ENCODE peak calls at places on chromosomes 3 and 15, in five cellular contexts. One of them, this sample, is unnamed.

GRCh38 chr3:57890874-57891273 is 117.3 kb upstream of the FLNB start:
- DNase-seq in thyroid gland: no peak
- DNase-seq in esophagus squamous epithelium: no peak
- DNase-seq in endothelial cell of umbilical vein: no peak
- DNase-seq in GM12878: no peak
- DNase-seq in this sample: no peak

GRCh38 chr3:48151807-48152427 is 36.3 kb downstream of the CDC25A start:
- DNase-seq in endothelial cell of umbilical vein: no peak
- DNase-seq in esophagus squamous epithelium: no peak
- DNase-seq in GM12878: no peak
- DNase-seq in thyroid gland: no peak
- DNase-seq in this sample: no peak

GRCh38 chr3:74531491-74531890 is 83.0 kb downstream of the CNTN3 start:
- DNase-seq in GM12878: no peak
- DNase-seq in esophagus squamous epithelium: no peak
- DNase-seq in thyroid gland: no peak
- DNase-seq in endothelial cell of umbilical vein: no peak
- DNase-seq in this sample: no peak

GRCh38 chr3:149384911-149385321 is 7.5 kb upstream of the TM4SF1 start:
- DNase-seq in GM12878: no peak
- DNase-seq in endothelial cell of umbilical vein: no peak
- DNase-seq in esophagus squamous epithelium: no peak
- DNase-seq in thyroid gland: no peak
- DNase-seq in this sample: no peak

GRCh38 chr15:91102546-91103330 is 2.7 kb downstream of the SV2B start:
- DNase-seq in thyroid gland: no peak
- DNase-seq in endothelial cell of umbilical vein: no peak
- DNase-seq in GM12878: no peak
- DNase-seq in esophagus squamous epithelium: no peak
- DNase-seq in this sample: no peak

GRCh38 chr3:110420158-110420641 is 651.4 kb upstream of the NECTIN3 start:
- DNase-seq in endothelial cell of umbilical vein: peak
- DNase-seq in esophagus squamous epithelium: no peak
- DNase-seq in GM12878: no peak
- DNase-seq in thyroid gland: no peak
- DNase-seq in this sample: no peak

GRCh38 chr15:80107774-80108173 is 45.0 kb upstream of the FAH start:
- DNase-seq in esophagus squamous epithelium: no peak
- DNase-seq in GM12878: no peak
- DNase-seq in thyroid gland: peak
- DNase-seq in endothelial cell of umbilical vein: no peak
- DNase-seq in this sample: no peak

GRCh38 chr3:146547235-146547835 is 2.9 kb upstream of the PLSCR1 start:
- DNase-seq in thyroid gland: no peak
- DNase-seq in esophagus squamous epithelium: no peak
- DNase-seq in GM12878: no peak
- DNase-seq in endothelial cell of umbilical vein: no peak
- DNase-seq in this sample: no peak

GRCh38 chr3:126480864-126481263 is 5.2 kb upstream of the ZXDC start:
- DNase-seq in endothelial cell of umbilical vein: no peak
- DNase-seq in GM12878: no peak
- DNase-seq in esophagus squamous epithelium: no peak
- DNase-seq in thyroid gland: no peak
- DNase-seq in this sample: no peak

GRCh38 chr15:79811406-79812405 is 85.1 kb downstream of the MTHFS start:
- DNase-seq in GM12878: no peak
- DNase-seq in endothelial cell of umbilical vein: no peak
- DNase-seq in esophagus squamous epithelium: no peak
- DNase-seq in thyroid gland: peak
- DNase-seq in this sample: no peak

GRCh38 chr3:55893045-55893664 is 406.0 kb upstream of the WNT5A start:
- DNase-seq in thyroid gland: no peak
- DNase-seq in esophagus squamous epithelium: no peak
- DNase-seq in GM12878: no peak
- DNase-seq in endothelial cell of umbilical vein: peak
- DNase-seq in this sample: no peak

GRCh38 chr3:23809840-23810341 is 4.1 kb downstream of the UBE2E1 start:
- DNase-seq in esophagus squamous epithelium: no peak
- DNase-seq in thyroid gland: no peak
- DNase-seq in GM12878: no peak
- DNase-seq in endothelial cell of umbilical vein: peak
- DNase-seq in this sample: no peak

GRCh38 chr3:166111562-166111961 is 274.3 kb upstream of the BCHE start:
- DNase-seq in endothelial cell of umbilical vein: no peak
- DNase-seq in esophagus squamous epithelium: no peak
- DNase-seq in thyroid gland: no peak
- DNase-seq in GM12878: no peak
- DNase-seq in this sample: no peak

GRCh38 chr3:45940781-45941365 is 2.4 kb upstream of the CXCR6 start:
- DNase-seq in endothelial cell of umbilical vein: no peak
- DNase-seq in esophagus squamous epithelium: no peak
- DNase-seq in thyroid gland: peak
- DNase-seq in GM12878: no peak
- DNase-seq in this sample: no peak

GRCh38 chr3:72665701-72666443 is 182.4 kb downstream of the SHQ1 start:
- DNase-seq in endothelial cell of umbilical vein: peak
- DNase-seq in esophagus squamous epithelium: no peak
- DNase-seq in GM12878: no peak
- DNase-seq in thyroid gland: peak
- DNase-seq in this sample: no peak

GRCh38 chr15:80643296-80643965 is 51.7 kb upstream of the ABHD17C start:
- DNase-seq in GM12878: no peak
- DNase-seq in thyroid gland: no peak
- DNase-seq in endothelial cell of umbilical vein: no peak
- DNase-seq in esophagus squamous epithelium: no peak
- DNase-seq in this sample: no peak

GRCh38 chr3:129605593-129606521 is 619 bp downstream of the PLXND1 start:
- DNase-seq in esophagus squamous epithelium: no peak
- DNase-seq in endothelial cell of umbilical vein: peak
- DNase-seq in GM12878: no peak
- DNase-seq in thyroid gland: peak
- DNase-seq in this sample: peak

GRCh38 chr3:148075829-148076716 is 621.6 kb upstream of the AGTR1 start:
- DNase-seq in thyroid gland: peak
- DNase-seq in endothelial cell of umbilical vein: peak
- DNase-seq in esophagus squamous epithelium: no peak
- DNase-seq in GM12878: no peak
- DNase-seq in this sample: no peak

GRCh38 chr15:38085104-38085503 is 150.7 kb downstream of the TMCO5A start:
- DNase-seq in esophagus squamous epithelium: no peak
- DNase-seq in thyroid gland: no peak
- DNase-seq in GM12878: peak
- DNase-seq in endothelial cell of umbilical vein: peak
- DNase-seq in this sample: no peak

GRCh38 chr15:100348578-100348977 is 6.8 kb upstream of the ADAMTS17 start:
- DNase-seq in endothelial cell of umbilical vein: no peak
- DNase-seq in GM12878: no peak
- DNase-seq in thyroid gland: no peak
- DNase-seq in esophagus squamous epithelium: no peak
- DNase-seq in this sample: no peak

GRCh38 chr3:120798346-120798745 is 55.8 kb downstream of the GTF2E1 start:
- DNase-seq in esophagus squamous epithelium: no peak
- DNase-seq in GM12878: no peak
- DNase-seq in thyroid gland: no peak
- DNase-seq in endothelial cell of umbilical vein: no peak
- DNase-seq in this sample: no peak

GRCh38 chr3:24688446-24689148 is 193.9 kb upstream of the THRB start:
- DNase-seq in thyroid gland: no peak
- DNase-seq in esophagus squamous epithelium: no peak
- DNase-seq in endothelial cell of umbilical vein: no peak
- DNase-seq in GM12878: no peak
- DNase-seq in this sample: no peak

GRCh38 chr3:116877968-116878367 is 168.4 kb downstream of the TUSC7 start:
- DNase-seq in thyroid gland: no peak
- DNase-seq in endothelial cell of umbilical vein: no peak
- DNase-seq in esophagus squamous epithelium: no peak
- DNase-seq in GM12878: peak
- DNase-seq in this sample: no peak

GRCh38 chr3:154050766-154051165 is 70.4 kb upstream of the ARHGEF26 start:
- DNase-seq in thyroid gland: peak
- DNase-seq in endothelial cell of umbilical vein: no peak
- DNase-seq in esophagus squamous epithelium: no peak
- DNase-seq in GM12878: no peak
- DNase-seq in this sample: no peak

GRCh38 chr3:126995254-126995770 is 12.4 kb downstream of the PLXNA1 start:
- DNase-seq in thyroid gland: peak
- DNase-seq in esophagus squamous epithelium: no peak
- DNase-seq in endothelial cell of umbilical vein: no peak
- DNase-seq in GM12878: no peak
- DNase-seq in this sample: no peak

GRCh38 chr3:11288786-11289637 is 16.8 kb downstream of the ATG7 start:
- DNase-seq in GM12878: peak
- DNase-seq in thyroid gland: no peak
- DNase-seq in esophagus squamous epithelium: no peak
- DNase-seq in endothelial cell of umbilical vein: peak
- DNase-seq in this sample: peak

DNA sequence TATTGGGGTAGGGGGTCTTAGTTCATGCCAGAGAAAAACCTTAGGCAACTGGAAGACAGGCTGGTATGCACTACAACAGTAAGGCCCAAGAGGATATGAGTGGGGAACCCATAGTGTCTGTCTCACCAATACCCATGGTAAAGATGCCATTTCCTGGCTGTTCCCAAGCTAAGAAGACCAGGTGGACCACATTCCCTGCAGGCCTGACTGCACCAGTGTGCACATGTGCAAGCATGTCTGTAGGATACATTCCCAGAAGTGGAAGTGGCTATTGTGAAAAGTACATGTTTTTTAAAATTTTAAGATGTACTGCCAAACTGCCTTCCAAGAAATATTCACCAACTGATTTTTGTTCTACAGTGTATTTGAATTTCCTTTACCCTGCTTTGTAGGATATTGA is 207.3 kb upstream of the CTNNB1 start:
- DNase-seq in GM12878: no peak
- DNase-seq in endothelial cell of umbilical vein: no peak
- DNase-seq in thyroid gland: no peak
- DNase-seq in esophagus squamous epithelium: no peak
- DNase-seq in this sample: no peak
- H3K27ac ChIP-seq in GM12878: no peak
- H3K27ac ChIP-seq in endothelial cell of umbilical vein: no peak
- H3K27ac ChIP-seq in thyroid gland: no peak
- H3K27ac ChIP-seq in esophagus squamous epithelium: no peak
- H3K27ac ChIP-seq in this sample: no peak

DNA sequence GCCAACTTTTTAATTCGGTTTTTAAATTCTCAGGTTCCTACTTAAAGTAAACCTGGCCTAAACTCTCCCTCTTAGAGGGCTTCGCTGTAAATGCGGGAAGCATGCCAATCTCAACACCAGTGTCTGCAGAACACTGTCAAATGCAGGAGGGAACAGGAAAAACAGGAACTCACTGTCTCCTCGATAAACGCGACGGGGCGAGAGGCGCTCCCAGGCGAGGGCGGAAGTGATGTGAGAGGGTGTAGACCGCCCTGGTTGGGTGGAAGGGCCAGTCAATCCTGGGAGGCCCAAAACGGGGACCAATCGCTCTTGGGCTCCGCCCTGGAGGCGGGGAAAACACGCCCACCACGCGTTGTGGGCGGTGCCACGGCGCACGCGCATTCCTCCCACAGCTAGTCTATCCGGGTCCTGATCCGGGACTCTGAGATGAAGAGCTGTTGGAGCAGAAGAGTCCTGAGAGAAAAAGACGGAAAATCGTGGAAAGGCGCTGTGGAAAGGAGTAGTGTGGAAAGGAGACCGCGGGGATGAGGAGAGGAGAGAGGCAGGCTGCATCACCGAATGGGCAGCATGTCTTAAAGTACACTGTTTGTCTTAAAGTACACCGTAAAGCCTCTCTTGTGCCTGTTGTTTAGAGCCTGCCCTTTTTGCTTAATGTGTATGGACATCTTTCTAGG is 27.1 kb downstream of the SLC28A2 start:
- DNase-seq in endothelial cell of umbilical vein: peak
- DNase-seq in esophagus squamous epithelium: peak
- DNase-seq in thyroid gland: peak
- DNase-seq in GM12878: peak
- DNase-seq in this sample: peak
- TF ChIP-seq POLR2A in endothelial cell of umbilical vein: peak
- TF ChIP-seq POLR2A in esophagus squamous epithelium: no peak
- TF ChIP-seq POLR2A in thyroid gland: peak
- TF ChIP-seq POLR2A in GM12878: peak
- TF ChIP-seq POLR2A in this sample: peak

GRCh38 chr3:33829720-33830119 is 31.3 kb downstream of the PDCD6IP start:
- DNase-seq in endothelial cell of umbilical vein: no peak
- DNase-seq in thyroid gland: no peak
- DNase-seq in esophagus squamous epithelium: no peak
- DNase-seq in GM12878: no peak
- DNase-seq in this sample: no peak

GRCh38 chr3:33839283-33839682 is 40.9 kb downstream of the PDCD6IP start:
- DNase-seq in endothelial cell of umbilical vein: no peak
- DNase-seq in thyroid gland: no peak
- DNase-seq in GM12878: no peak
- DNase-seq in esophagus squamous epithelium: no peak
- DNase-seq in this sample: no peak

GRCh38 chr3:33831053-33831452 is 32.6 kb downstream of the PDCD6IP start:
- DNase-seq in esophagus squamous epithelium: no peak
- DNase-seq in thyroid gland: no peak
- DNase-seq in GM12878: no peak
- DNase-seq in endothelial cell of umbilical vein: no peak
- DNase-seq in this sample: no peak

GRCh38 chr3:33834117-33834495 is 35.7 kb downstream of the PDCD6IP start:
- DNase-seq in GM12878: no peak
- DNase-seq in thyroid gland: no peak
- DNase-seq in esophagus squamous epithelium: no peak
- DNase-seq in endothelial cell of umbilical vein: no peak
- DNase-seq in this sample: no peak

GRCh38 chr3:33833408-33834116 is 35.1 kb downstream of the PDCD6IP start:
- DNase-seq in endothelial cell of umbilical vein: no peak
- DNase-seq in thyroid gland: no peak
- DNase-seq in GM12878: no peak
- DNase-seq in esophagus squamous epithelium: no peak
- DNase-seq in this sample: no peak
- H3K27ac ChIP-seq in endothelial cell of umbilical vein: no peak
- H3K27ac ChIP-seq in thyroid gland: no peak
- H3K27ac ChIP-seq in GM12878: peak
- H3K27ac ChIP-seq in esophagus squamous epithelium: no peak
- H3K27ac ChIP-seq in this sample: no peak

DNA sequence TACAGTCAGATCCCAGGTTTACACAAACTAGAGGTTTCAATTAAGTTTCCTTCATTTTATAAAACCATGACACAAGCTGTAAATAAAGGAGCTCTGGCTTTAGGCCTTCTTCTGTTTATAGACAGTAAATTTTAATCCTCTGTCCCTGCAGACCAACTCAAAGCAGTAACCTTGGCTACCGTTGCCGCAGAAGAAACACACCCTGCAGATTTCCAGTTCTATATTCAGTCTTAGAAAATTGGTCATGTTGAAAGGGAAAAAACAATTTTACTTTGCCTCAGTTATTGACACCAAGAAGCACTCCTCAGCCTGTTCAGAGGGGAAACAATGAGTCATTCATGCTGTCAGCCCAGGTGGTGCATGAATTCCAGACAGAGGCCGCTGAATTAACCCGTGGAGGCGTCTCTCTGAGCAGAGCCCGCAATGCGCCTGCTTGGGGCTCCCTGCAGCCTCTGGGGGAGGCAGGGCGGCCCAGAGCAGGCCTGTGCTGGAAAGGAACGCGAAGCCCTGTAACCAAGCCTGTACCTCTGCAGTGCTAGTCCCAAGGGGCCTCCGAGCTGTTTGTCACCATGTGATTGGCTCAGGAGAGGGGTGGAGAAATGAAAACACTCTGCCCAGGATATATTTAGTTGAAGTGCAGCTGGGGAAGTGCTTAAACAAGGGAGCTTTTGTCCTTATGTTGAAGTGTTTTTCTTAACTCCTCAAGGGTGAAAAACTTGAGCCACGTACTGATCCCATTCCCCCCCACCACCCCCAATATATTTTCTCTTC is 68.5 kb upstream of the CHD2 start:
- DNase-seq in endothelial cell of umbilical vein: peak
- DNase-seq in thyroid gland: peak
- DNase-seq in esophagus squamous epithelium: peak
- DNase-seq in GM12878: peak
- DNase-seq in this sample: peak
- TF ChIP-seq POLR2A in endothelial cell of umbilical vein: no peak
- TF ChIP-seq POLR2A in thyroid gland: peak
- TF ChIP-seq POLR2A in esophagus squamous epithelium: no peak
- TF ChIP-seq POLR2A in GM12878: peak
- TF ChIP-seq POLR2A in this sample: peak